ENCODE peak calls at places on chromosomes 1 and 21, in eight cellular contexts. B is OCI-LY7, W is tibial nerve, T is stomach, K is hepatocyte, V is BE2C, O is left ventricle myocardium inferior, A is astrocyte. C is an unnamed sample. For H3K4me1, the result is how much of the 10 kb centered on the place peaks cover.

GRCh38 chr1:54243022-54243421 is 43.1 kb downstream of the MRPL37 start:
- DNase-seq in B (no peak), W (no peak), T (no peak), K (no peak), V (no peak), O (no peak), A (no peak), C (no peak)

GRCh38 chr1:224256642-224257041 is 73.3 kb downstream of the NVL start:
- DNase-seq in B (no peak), W (no peak), T (no peak), K (no peak), V (no peak), O (no peak), A (no peak), C (no peak)

GRCh38 chr1:204152310-204153044 is 633 bp upstream of the ETNK2 start:
- DNase-seq in B (no peak), W (no peak), T (no peak), K (no peak), V (no peak), O (no peak), A (no peak), C (no peak)

GRCh38 chr1:227732586-227733308 is 2.4 kb downstream of the JMJD4 start:
- DNase-seq in B (no peak), W (no peak), T (no peak), K (no peak), V (no peak), O (no peak), A (no peak), C (no peak)

GRCh38 chr1:204072951-204073836 is at the start of gene SOX13:
- DNase-seq in B (no peak), W (peak), T (peak), K (peak), V (peak), O (peak), A (peak), C (peak)

GRCh38 chr1:228366062-228366850 is 40.4 kb downstream of the TRIM11 start:
- DNase-seq in B (no peak), W (no peak), T (no peak), K (no peak), V (peak), O (no peak), A (no peak), C (no peak)

GRCh38 chr1:86500731-86501130 is 32.0 kb downstream of the CLCA1 start:
- DNase-seq in B (no peak), W (no peak), T (no peak), K (no peak), V (no peak), O (no peak), A (no peak), C (no peak)

GRCh38 chr1:186059311-186059710 is 315.7 kb downstream of the TPR start:
- DNase-seq in B (no peak), W (no peak), T (no peak), K (no peak), V (no peak), O (no peak), A (peak), C (no peak)

GRCh38 chr1:40476924-40477679 is at the start of gene ZFP69:
- DNase-seq in B (peak), W (peak), T (peak), K (peak), V (peak), O (peak), A (peak), C (peak)

GRCh38 chr1:207633226-207633625 is 11.7 kb upstream of the CR1L start:
- DNase-seq in B (no peak), W (no peak), T (no peak), K (no peak), V (no peak), O (no peak), A (no peak), C (no peak)

GRCh38 chr1:87331319-87332269 is 2.9 kb downstream of the LMO4 start:
- DNase-seq in B (no peak), W (peak), T (peak), K (peak), V (peak), O (peak), A (peak), C (peak)

GRCh38 chr21:43318841-43319781 is 107.8 kb downstream of the SIK1 start:
- DNase-seq in B (peak), W (no peak), T (no peak), K (peak), V (peak), O (no peak), A (peak), C (no peak)

GRCh38 chr1:232983375-232983774 is 33.0 kb downstream of the NTPCR start:
- DNase-seq in B (no peak), W (no peak), T (no peak), K (no peak), V (no peak), O (no peak), A (no peak), C (no peak)

GRCh38 chr1:185672719-185673360 is 61.4 kb upstream of the HMCN1 start:
- DNase-seq in B (no peak), W (no peak), T (peak), K (no peak), V (no peak), O (no peak), A (no peak), C (no peak)

GRCh38 chr1:221069178-221069903 is 190.1 kb downstream of the HLX start:
- DNase-seq in B (peak), W (no peak), T (no peak), K (no peak), V (no peak), O (no peak), A (no peak), C (no peak)

GRCh38 chr1:62529227-62529626 is 68.1 kb upstream of the ANGPTL3 start:
- DNase-seq in B (no peak), W (no peak), T (no peak), K (no peak), V (no peak), O (no peak), A (no peak), C (no peak)

GRCh38 chr1:92362970-92363369 is 64.1 kb downstream of the RPAP2 start:
- DNase-seq in B (no peak), W (no peak), T (no peak), K (no peak), V (no peak), O (no peak), A (no peak), C (no peak)

GRCh38 chr1:100671604-100672003 is 47.9 kb upstream of the VCAM1 start:
- DNase-seq in B (no peak), W (no peak), T (no peak), K (no peak), V (no peak), O (no peak), A (no peak), C (no peak)

GRCh38 chr1:245645894-245646293 is 491.1 kb downstream of the KIF26B start:
- DNase-seq in B (no peak), W (no peak), T (no peak), K (no peak), V (no peak), O (no peak), A (no peak), C (no peak)

GRCh38 chr1:71510725-71511124 is 429.9 kb upstream of the ZRANB2 start:
- DNase-seq in B (no peak), W (no peak), T (no peak), K (no peak), V (no peak), O (no peak), A (no peak), C (no peak)

GRCh38 chr1:59994302-59995198 is 68.0 kb upstream of the CYP2J2 start:
- DNase-seq in B (no peak), W (no peak), T (no peak), K (peak), V (no peak), O (no peak), A (peak), C (peak)

GRCh38 chr1:200670215-200671118 is 760 bp upstream of the DDX59 start:
- DNase-seq in B (peak), W (no peak), T (peak), K (peak), V (peak), O (no peak), A (peak), C (no peak)

GRCh38 chr1:78831731-78832360 is 174.7 kb downstream of the ADGRL4 start:
- DNase-seq in B (no peak), W (no peak), T (no peak), K (no peak), V (no peak), O (no peak), A (peak), C (no peak)

GRCh38 chr1:150268342-150268705 is 492 bp downstream of the APH1A start:
- DNase-seq in B (peak), W (no peak), T (peak), K (peak), V (no peak), O (no peak), A (no peak), C (no peak)

GRCh38 chr1:23546897-23547596 is 12.3 kb downstream of the ID3 start:
- DNase-seq in B (no peak), W (no peak), T (no peak), K (no peak), V (no peak), O (no peak), A (no peak), C (no peak)

GRCh38 chr1:200253774-200254495 is 155.9 kb downstream of the ZNF281 start:
- DNase-seq in B (peak), W (no peak), T (no peak), K (no peak), V (no peak), O (no peak), A (peak), C (no peak)

GRCh38 chr1:155801149-155801548 is 55.9 kb downstream of the GON4L start:
- DNase-seq in B (no peak), W (no peak), T (no peak), K (no peak), V (no peak), O (no peak), A (peak), C (no peak)

GRCh38 chr1:219518906-219519248 is 94.0 kb downstream of the ZC3H11B start:
- DNase-seq in B (no peak), W (no peak), T (no peak), K (no peak), V (no peak), O (no peak), A (no peak), C (no peak)

GRCh38 chr1:241253491-241253890 is 103.5 kb downstream of the RGS7 start:
- DNase-seq in B (no peak), W (no peak), T (no peak), K (no peak), V (no peak), O (no peak), A (peak), C (no peak)

GRCh38 chr1:235910357-235911299 is 43.9 kb upstream of the LYST start:
- DNase-seq in B (no peak), W (no peak), T (peak), K (peak), V (peak), O (no peak), A (peak), C (peak)

GRCh38 chr1:115666702-115667101 is 24.9 kb downstream of the VANGL1 start:
- DNase-seq in B (no peak), W (no peak), T (peak), K (no peak), V (no peak), O (peak), A (no peak), C (no peak)

GRCh38 chr1:208170252-208170651 is 73.9 kb downstream of the PLXNA2 start:
- DNase-seq in B (no peak), W (no peak), T (peak), K (no peak), V (peak), O (no peak), A (no peak), C (no peak)

GRCh38 chr1:41347276-41347675 is 14.0 kb upstream of the FOXO6 start:
- DNase-seq in B (no peak), W (no peak), T (no peak), K (no peak), V (no peak), O (no peak), A (no peak), C (no peak)

GRCh38 chr1:179021873-179022272 is 3.8 kb upstream of the FAM20B start:
- DNase-seq in B (no peak), W (no peak), T (no peak), K (no peak), V (peak), O (no peak), A (no peak), C (no peak)

GRCh38 chr1:43256675-43257570 is 12.9 kb upstream of the TMEM125 start:
- DNase-seq in B (no peak), W (no peak), T (peak), K (no peak), V (no peak), O (no peak), A (no peak), C (no peak)

GRCh38 chr1:14350197-14350596 is 248.3 kb upstream of the KAZN start:
- DNase-seq in B (no peak), W (no peak), T (no peak), K (no peak), V (no peak), O (no peak), A (no peak), C (no peak)

GRCh38 chr1:89808429-89809117 is 12.3 kb upstream of the LRRC8D start:
- DNase-seq in B (no peak), W (no peak), T (no peak), K (peak), V (no peak), O (no peak), A (peak), C (no peak)

DNA sequence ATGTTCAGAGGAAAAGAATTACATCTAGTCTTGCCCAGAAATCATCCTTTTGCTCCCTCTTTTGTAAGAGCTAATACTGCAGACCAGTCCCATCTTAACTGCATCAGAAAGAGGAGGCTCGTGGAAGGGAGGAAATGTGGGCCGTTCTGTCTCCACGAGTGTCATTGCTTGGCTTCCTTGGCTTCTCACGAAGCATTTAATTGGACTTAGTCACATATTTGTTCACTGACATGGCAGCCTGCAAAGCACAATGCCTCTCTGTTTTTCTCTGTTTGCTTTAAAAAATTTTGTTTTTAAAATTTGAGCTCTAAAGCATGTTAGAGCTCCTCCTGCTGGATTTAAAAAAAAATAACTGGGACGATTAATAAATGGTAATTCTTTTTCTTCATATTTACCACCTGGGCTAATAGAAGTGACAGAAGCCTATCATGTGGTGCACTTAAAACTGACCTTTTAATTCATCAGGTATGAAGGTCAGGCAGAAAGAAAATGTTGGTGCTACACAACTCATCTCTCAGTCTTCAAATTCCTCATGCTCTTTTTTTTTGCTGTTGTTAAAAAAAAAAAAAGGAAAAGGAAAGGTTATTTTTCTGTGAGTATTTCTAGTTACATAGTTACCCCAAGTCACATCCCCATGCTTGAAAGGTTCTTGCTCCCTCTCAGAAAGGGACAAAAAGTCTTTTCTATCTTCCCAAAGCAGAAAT is 21.0 kb upstream of the C1orf105 start:
- DNase-seq in B (peak), W (peak), T (peak), K (peak), V (no peak), O (peak), A (peak), C (no peak)
- TF ChIP-seq CTCF in B (peak), W (peak), T (peak), K (peak), V (peak), O (peak), A (peak), C (peak)

DNA sequence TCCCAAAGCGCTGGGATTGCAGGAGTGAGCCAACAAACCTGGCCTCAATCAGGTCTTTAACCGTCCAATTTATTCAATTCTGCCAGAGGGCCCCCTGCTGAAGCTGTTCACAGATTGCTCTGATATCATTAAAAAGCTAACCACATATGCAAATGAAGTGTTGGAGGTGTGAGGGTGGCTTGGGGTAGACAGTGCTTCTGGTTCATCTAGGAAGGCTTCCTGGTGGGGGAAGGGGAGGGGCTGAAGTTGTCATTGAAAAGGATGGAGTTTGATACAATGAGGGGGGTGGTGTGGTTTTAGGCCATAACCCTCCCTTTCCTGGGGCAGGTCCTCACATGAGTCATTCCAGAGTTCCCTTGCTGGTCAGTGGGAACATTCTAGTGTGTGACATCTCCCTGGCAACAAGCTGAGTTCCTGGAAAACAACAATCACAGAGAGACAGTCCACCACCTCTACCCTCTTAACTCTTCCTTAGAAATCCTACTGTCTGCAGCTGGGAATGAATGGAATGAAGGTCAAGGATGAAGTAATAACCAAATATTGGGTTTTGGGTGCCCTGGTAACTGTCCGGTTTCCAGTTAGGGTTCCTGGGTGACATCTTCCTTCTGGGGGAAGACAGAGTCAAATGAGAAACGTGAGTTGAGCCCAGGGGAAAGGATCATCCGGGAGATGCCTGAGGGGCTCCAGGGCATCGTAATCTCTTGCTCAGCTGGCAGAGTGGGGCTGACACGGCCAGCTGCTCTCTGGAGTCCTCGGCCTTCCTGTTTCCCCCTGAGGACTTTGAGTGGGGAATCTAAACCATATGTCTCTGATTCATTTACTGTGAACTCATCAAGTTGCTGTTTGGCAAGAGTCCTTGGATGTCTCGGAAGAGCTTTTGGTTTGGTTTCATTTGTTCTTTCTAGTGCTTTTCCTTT is 32.2 kb downstream of the BATF3 start:
- DNase-seq in B (peak), W (no peak), T (no peak), K (peak), V (peak), O (no peak), A (peak), C (no peak)
- H3K4me1 ChIP-seq in B (under half), W (under half), T (under half), K (under half), V (under half), O (under half), A (under half), C (under half)

GRCh38 chr1:10690484-10690883 is 106.0 kb downstream of the CASZ1 start:
- DNase-seq in B (no peak), W (no peak), T (no peak), K (no peak), V (no peak), O (no peak), A (no peak), C (no peak)
- TF ChIP-seq CTCF in B (no peak), W (no peak), T (no peak), K (no peak), V (no peak), O (no peak), A (no peak), C (no peak)

DNA sequence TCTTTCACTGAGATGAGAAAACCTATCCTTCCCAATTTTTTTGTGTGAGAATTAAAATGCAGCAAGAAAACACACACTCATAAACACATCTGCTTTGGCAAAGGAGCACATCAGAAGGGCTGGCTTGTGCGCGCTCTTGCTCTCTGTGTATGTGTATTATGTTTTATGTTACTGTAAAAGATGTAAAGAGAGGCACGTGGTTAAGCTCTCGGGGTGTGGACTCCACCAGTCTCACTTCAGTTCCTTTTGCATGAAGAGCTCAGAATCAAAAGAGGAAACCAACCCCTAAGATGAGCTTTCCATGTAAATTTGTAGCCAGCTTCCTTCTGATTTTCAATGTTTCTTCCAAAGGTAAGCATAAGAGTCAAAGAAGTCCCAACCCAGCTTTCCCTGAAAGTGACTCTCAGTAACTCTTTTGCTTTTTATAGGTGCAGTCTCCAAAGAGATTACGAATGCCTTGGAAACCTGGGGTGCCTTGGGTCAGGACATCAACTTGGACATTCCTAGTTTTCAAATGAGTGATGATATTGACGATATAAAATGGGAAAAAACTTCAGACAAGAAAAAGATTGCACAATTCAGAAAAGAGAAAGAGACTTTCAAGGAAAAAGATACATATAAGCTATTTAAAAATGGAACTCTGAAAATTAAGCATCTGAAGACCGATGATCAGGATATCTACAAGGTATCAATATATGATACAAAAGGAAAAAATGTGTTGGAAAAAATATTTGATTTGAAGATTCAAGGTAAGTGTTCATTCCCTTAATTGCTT is at the start of gene CD2:
- DNase-seq in B (no peak), W (no peak), T (peak), K (no peak), V (no peak), O (no peak), A (no peak), C (no peak)
- H3K4me1 ChIP-seq in B (under half), W (under half), T (under half), K (under half), V (under half), O (under half), A (under half), C (under half)